ENCODE peak calls at places on chromosomes 7 and 10, in eight cellular contexts. One of them, this sample, is unnamed. For H3K36me3, the result is how much of the 10 kb centered on the place peaks cover.

GRCh38 chr10:124558339-124558685 is 96.7 kb downstream of the LHPP start:
- DNase-seq in GM12878: no peak
- DNase-seq in H1: no peak
- DNase-seq in stomach: no peak
- DNase-seq in K562: no peak
- DNase-seq in upper lobe of left lung: peak
- DNase-seq in transverse colon: no peak
- DNase-seq in SK-N-SH: no peak
- DNase-seq in this sample: peak

GRCh38 chr10:96501985-96502384 is 11.7 kb downstream of the TLL2 start:
- DNase-seq in transverse colon: no peak
- DNase-seq in K562: no peak
- DNase-seq in upper lobe of left lung: no peak
- DNase-seq in stomach: no peak
- DNase-seq in GM12878: no peak
- DNase-seq in SK-N-SH: no peak
- DNase-seq in H1: no peak
- DNase-seq in this sample: no peak

GRCh38 chr7:82204694-82205093 is 238.9 kb downstream of the CACNA2D1 start:
- DNase-seq in H1: no peak
- DNase-seq in GM12878: no peak
- DNase-seq in stomach: no peak
- DNase-seq in K562: no peak
- DNase-seq in SK-N-SH: no peak
- DNase-seq in upper lobe of left lung: no peak
- DNase-seq in transverse colon: no peak
- DNase-seq in this sample: no peak

GRCh38 chr7:2129376-2130375 is 103.1 kb downstream of the MAD1L1 start:
- DNase-seq in upper lobe of left lung: peak
- DNase-seq in SK-N-SH: no peak
- DNase-seq in H1: no peak
- DNase-seq in K562: no peak
- DNase-seq in stomach: no peak
- DNase-seq in transverse colon: no peak
- DNase-seq in GM12878: no peak
- DNase-seq in this sample: no peak

GRCh38 chr10:13268841-13269240 is 31.0 kb downstream of the PHYH start:
- DNase-seq in stomach: no peak
- DNase-seq in H1: no peak
- DNase-seq in upper lobe of left lung: no peak
- DNase-seq in K562: no peak
- DNase-seq in transverse colon: no peak
- DNase-seq in GM12878: no peak
- DNase-seq in SK-N-SH: no peak
- DNase-seq in this sample: no peak

GRCh38 chr10:133456041-133456951 is 2.6 kb downstream of the SCART1 start:
- DNase-seq in H1: no peak
- DNase-seq in K562: no peak
- DNase-seq in stomach: peak
- DNase-seq in SK-N-SH: no peak
- DNase-seq in GM12878: no peak
- DNase-seq in upper lobe of left lung: peak
- DNase-seq in transverse colon: no peak
- DNase-seq in this sample: peak

GRCh38 chr7:106178593-106179134 is 66.6 kb upstream of the SYPL1 start:
- DNase-seq in upper lobe of left lung: no peak
- DNase-seq in K562: no peak
- DNase-seq in H1: no peak
- DNase-seq in stomach: peak
- DNase-seq in SK-N-SH: no peak
- DNase-seq in GM12878: no peak
- DNase-seq in transverse colon: no peak
- DNase-seq in this sample: no peak

GRCh38 chr10:1153253-1153763 is 97.1 kb downstream of the WDR37 start:
- DNase-seq in transverse colon: no peak
- DNase-seq in upper lobe of left lung: no peak
- DNase-seq in SK-N-SH: no peak
- DNase-seq in GM12878: no peak
- DNase-seq in H1: no peak
- DNase-seq in stomach: no peak
- DNase-seq in K562: no peak
- DNase-seq in this sample: no peak

DNA sequence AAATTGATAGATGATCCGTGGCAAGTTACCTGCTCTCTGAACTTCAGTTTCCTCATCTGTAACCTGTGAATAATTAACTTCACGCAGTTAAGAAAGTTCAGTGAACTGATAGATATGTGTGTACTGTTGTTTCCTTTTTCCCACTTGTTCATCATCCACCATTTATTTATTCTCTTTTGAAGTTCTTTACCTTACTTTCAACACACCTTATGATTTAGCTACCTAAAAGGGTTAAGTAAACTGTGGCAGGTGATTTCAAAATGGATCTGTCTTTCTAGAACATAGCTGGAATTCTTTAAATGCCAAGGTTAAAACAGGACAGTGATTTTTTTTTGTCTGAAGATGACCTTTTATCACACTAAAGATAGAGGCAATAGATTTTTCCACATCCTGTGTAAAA is 27.4 kb upstream of the MALRD1 start:
- DNase-seq in K562: no peak
- DNase-seq in upper lobe of left lung: no peak
- DNase-seq in transverse colon: no peak
- DNase-seq in SK-N-SH: no peak
- DNase-seq in H1: no peak
- DNase-seq in stomach: no peak
- DNase-seq in GM12878: no peak
- DNase-seq in this sample: no peak
- TF ChIP-seq POLR2AphosphoS5 in K562: no peak
- TF ChIP-seq POLR2AphosphoS5 in upper lobe of left lung: no peak
- TF ChIP-seq POLR2AphosphoS5 in transverse colon: no peak
- TF ChIP-seq POLR2AphosphoS5 in SK-N-SH: no peak
- TF ChIP-seq POLR2AphosphoS5 in H1: no peak
- TF ChIP-seq POLR2AphosphoS5 in stomach: no peak
- TF ChIP-seq POLR2AphosphoS5 in GM12878: no peak
- TF ChIP-seq POLR2AphosphoS5 in this sample: no peak

DNA sequence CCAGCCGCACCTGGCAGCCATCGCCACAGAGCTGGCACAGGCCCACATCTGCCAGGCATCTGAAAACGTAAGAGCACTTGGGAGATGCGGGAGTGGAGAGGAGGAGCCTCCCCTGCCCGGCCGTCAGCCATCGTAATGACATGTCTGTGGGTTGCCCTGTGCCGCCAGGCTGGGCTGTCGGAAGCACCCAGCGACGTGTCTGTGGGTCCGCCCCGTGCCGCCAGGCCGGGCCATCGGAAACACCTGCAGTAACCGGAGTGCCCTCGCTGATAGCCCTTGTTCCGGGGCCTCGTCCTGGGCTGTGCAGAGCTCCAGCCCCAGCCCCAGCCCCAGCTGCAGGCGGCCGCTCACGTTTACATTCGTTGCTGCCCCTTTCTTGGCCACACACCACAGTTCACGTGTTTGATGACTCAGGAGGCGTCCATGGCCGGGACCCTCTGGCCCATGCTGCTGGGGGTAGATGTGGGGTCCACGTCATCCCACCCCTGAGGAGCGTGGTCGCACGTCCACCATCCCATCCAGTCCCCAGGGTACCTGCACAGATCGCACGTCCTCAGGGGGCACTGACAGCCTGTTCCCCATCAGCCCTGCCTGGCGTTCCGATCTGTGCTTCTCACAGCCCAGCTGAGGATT is 30.0 kb upstream of the PRKAR1B start:
- DNase-seq in H1: no peak
- DNase-seq in transverse colon: no peak
- DNase-seq in SK-N-SH: no peak
- DNase-seq in K562: no peak
- DNase-seq in GM12878: no peak
- DNase-seq in stomach: no peak
- DNase-seq in upper lobe of left lung: peak
- DNase-seq in this sample: no peak
- H3K36me3 ChIP-seq in H1: under half
- H3K36me3 ChIP-seq in transverse colon: under half
- H3K36me3 ChIP-seq in SK-N-SH: under half
- H3K36me3 ChIP-seq in K562: half or more
- H3K36me3 ChIP-seq in GM12878: under half
- H3K36me3 ChIP-seq in stomach: half or more
- H3K36me3 ChIP-seq in upper lobe of left lung: half or more
- H3K36me3 ChIP-seq in this sample: half or more

GRCh38 chr7:73623798-73624668 is at the start of gene MLXIPL:
- DNase-seq in GM12878: no peak
- DNase-seq in SK-N-SH: peak
- DNase-seq in transverse colon: peak
- DNase-seq in stomach: peak
- DNase-seq in K562: peak
- DNase-seq in H1: peak
- DNase-seq in upper lobe of left lung: peak
- DNase-seq in this sample: peak
- TF ChIP-seq EP300 in GM12878: no peak
- TF ChIP-seq EP300 in SK-N-SH: no peak
- TF ChIP-seq EP300 in transverse colon: no peak
- TF ChIP-seq EP300 in stomach: no peak
- TF ChIP-seq EP300 in K562: no peak
- TF ChIP-seq EP300 in H1: no peak
- TF ChIP-seq EP300 in upper lobe of left lung: no peak
- TF ChIP-seq EP300 in this sample: no peak

DNA sequence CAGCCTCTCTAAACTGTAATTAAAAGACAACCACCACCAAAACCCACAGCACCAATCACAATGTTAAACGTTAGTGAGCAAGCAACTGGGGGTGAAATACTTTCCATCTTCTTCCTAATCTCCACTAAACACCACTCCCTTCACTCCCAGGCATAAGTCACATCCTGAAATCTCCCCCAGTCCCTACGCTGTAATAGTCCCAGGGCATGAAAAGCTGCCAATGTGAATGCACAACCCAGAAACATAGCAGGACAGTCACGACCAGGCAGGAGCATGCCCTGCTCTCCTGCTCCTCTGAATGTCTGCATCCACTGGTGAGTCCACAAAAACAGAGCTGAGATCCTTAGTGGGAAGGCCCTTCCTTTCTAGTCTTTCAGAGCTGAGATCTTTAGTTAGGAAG is 288.9 kb downstream of the PARD3 start:
- DNase-seq in upper lobe of left lung: no peak
- DNase-seq in SK-N-SH: no peak
- DNase-seq in GM12878: no peak
- DNase-seq in transverse colon: no peak
- DNase-seq in stomach: no peak
- DNase-seq in H1: no peak
- DNase-seq in K562: no peak
- DNase-seq in this sample: no peak
- TF ChIP-seq POLR2AphosphoS5 in upper lobe of left lung: no peak
- TF ChIP-seq POLR2AphosphoS5 in SK-N-SH: no peak
- TF ChIP-seq POLR2AphosphoS5 in GM12878: no peak
- TF ChIP-seq POLR2AphosphoS5 in transverse colon: no peak
- TF ChIP-seq POLR2AphosphoS5 in stomach: no peak
- TF ChIP-seq POLR2AphosphoS5 in H1: no peak
- TF ChIP-seq POLR2AphosphoS5 in K562: no peak
- TF ChIP-seq POLR2AphosphoS5 in this sample: no peak

GRCh38 chr10:80158126-80158525 is 25.6 kb downstream of the PLAC9 start:
- DNase-seq in H1: no peak
- DNase-seq in K562: no peak
- DNase-seq in transverse colon: no peak
- DNase-seq in stomach: no peak
- DNase-seq in upper lobe of left lung: no peak
- DNase-seq in SK-N-SH: no peak
- DNase-seq in GM12878: no peak
- DNase-seq in this sample: no peak
- H3K36me3 ChIP-seq in H1: under half
- H3K36me3 ChIP-seq in K562: half or more
- H3K36me3 ChIP-seq in transverse colon: under half
- H3K36me3 ChIP-seq in stomach: half or more
- H3K36me3 ChIP-seq in upper lobe of left lung: half or more
- H3K36me3 ChIP-seq in SK-N-SH: under half
- H3K36me3 ChIP-seq in GM12878: under half
- H3K36me3 ChIP-seq in this sample: half or more

GRCh38 chr7:30467275-30467674 is 11.3 kb downstream of the NOD1 start:
- DNase-seq in SK-N-SH: no peak
- DNase-seq in H1: no peak
- DNase-seq in K562: no peak
- DNase-seq in transverse colon: no peak
- DNase-seq in upper lobe of left lung: no peak
- DNase-seq in GM12878: no peak
- DNase-seq in stomach: no peak
- DNase-seq in this sample: no peak
- TF ChIP-seq EP300 in SK-N-SH: no peak
- TF ChIP-seq EP300 in H1: no peak
- TF ChIP-seq EP300 in K562: no peak
- TF ChIP-seq EP300 in transverse colon: no peak
- TF ChIP-seq EP300 in upper lobe of left lung: no peak
- TF ChIP-seq EP300 in GM12878: no peak
- TF ChIP-seq EP300 in stomach: no peak
- TF ChIP-seq EP300 in this sample: no peak

This sample was measured in suprapubic skin.